ENCODE peak calls at places on chromosome 16, in nine cellular contexts. E is A549, C is epithelial cell of proximal tubule, O is cardiac muscle cell, I is T-helper 9 cell, B is RCC 7860, H is Kasumi-1, Z is type B pancreatic cell, L is occipital lobe. Y is an unnamed sample.

GRCh38 chr16:10613771-10614485 is 33.5 kb upstream of the EMP2 start:
- DNase-seq in E (no peak), C (no peak), O (no peak), I (no peak), B (no peak), H (no peak), Z (no peak), L (no peak), Y (peak)

GRCh38 chr16:54936086-54936978 is 5.7 kb downstream of the IRX5 start:
- DNase-seq in E (no peak), C (no peak), O (peak), I (no peak), B (peak), H (peak), Z (no peak), L (no peak), Y (no peak)

GRCh38 chr16:22323998-22324786 is 27.0 kb downstream of the POLR3E start:
- DNase-seq in E (no peak), C (no peak), O (no peak), I (no peak), B (no peak), H (no peak), Z (peak), L (no peak), Y (no peak)

GRCh38 chr16:78705694-78706093 is 606.2 kb downstream of the WWOX start:
- DNase-seq in E (peak), C (no peak), O (peak), I (no peak), B (peak), H (peak), Z (no peak), L (no peak), Y (peak)

GRCh38 chr16:29862383-29862883 is 593 bp downstream of the CDIPT start:
- DNase-seq in E (peak), C (no peak), O (peak), I (no peak), B (peak), H (no peak), Z (no peak), L (no peak), Y (peak)

GRCh38 chr16:10153993-10154788 is 28.0 kb downstream of the GRIN2A start:
- DNase-seq in E (no peak), C (no peak), O (no peak), I (no peak), B (no peak), H (no peak), Z (no peak), L (no peak), Y (no peak)

GRCh38 chr16:2015117-2015946 is 4.3 kb upstream of the NPW start:
- DNase-seq in E (peak), C (no peak), O (peak), I (no peak), B (no peak), H (no peak), Z (no peak), L (no peak), Y (no peak)

GRCh38 chr16:66899310-66899944 is 19.1 kb downstream of the PDP2 start:
- DNase-seq in E (no peak), C (peak), O (peak), I (no peak), B (no peak), H (no peak), Z (no peak), L (no peak), Y (peak)

GRCh38 chr16:66899945-66900688 is 18.6 kb downstream of the CDH16 start:
- DNase-seq in E (peak), C (peak), O (peak), I (no peak), B (peak), H (no peak), Z (no peak), L (no peak), Y (peak)

GRCh38 chr16:27529962-27530361 is 19.8 kb downstream of the GTF3C1 start:
- DNase-seq in E (no peak), C (no peak), O (peak), I (no peak), B (peak), H (no peak), Z (no peak), L (peak), Y (no peak)